ENCODE peak calls at places on chromosomes 12 and 14, in ten cellular contexts. One of them, this sample, is unnamed.

GRCh38 chr14:59463773-59464650 is 1.2 kb downstream of the GPR135 start:
- DNase-seq in osteocyte: no peak
- DNase-seq in NCI-H1105 treated with DMSO at 0.1 percent for 48 hours: peak
- DNase-seq in fibroblast of mammary gland: no peak
- DNase-seq in HepG2: no peak
- DNase-seq in RWPE1: no peak
- DNase-seq in IMR-90: no peak
- DNase-seq in posterior cingulate gyrus: no peak
- DNase-seq in left ventricle myocardium inferior: peak
- DNase-seq in NCI-H69: peak
- DNase-seq in this sample: peak

GRCh38 chr14:31449971-31450610 is 7.2 kb downstream of the DTD2 start:
- DNase-seq in osteocyte: no peak
- DNase-seq in NCI-H1105 treated with DMSO at 0.1 percent for 48 hours: peak
- DNase-seq in fibroblast of mammary gland: peak
- DNase-seq in HepG2: peak
- DNase-seq in RWPE1: peak
- DNase-seq in IMR-90: peak
- DNase-seq in posterior cingulate gyrus: no peak
- DNase-seq in left ventricle myocardium inferior: no peak
- DNase-seq in NCI-H69: peak
- DNase-seq in this sample: peak

GRCh38 chr12:90036641-90037040 is 328.0 kb upstream of the ATP2B1 start:
- DNase-seq in osteocyte: no peak
- DNase-seq in NCI-H1105 treated with DMSO at 0.1 percent for 48 hours: no peak
- DNase-seq in fibroblast of mammary gland: peak
- DNase-seq in HepG2: no peak
- DNase-seq in RWPE1: peak
- DNase-seq in IMR-90: peak
- DNase-seq in posterior cingulate gyrus: no peak
- DNase-seq in left ventricle myocardium inferior: no peak
- DNase-seq in NCI-H69: peak
- DNase-seq in this sample: peak

GRCh38 chr12:52519826-52520662 is at the start of gene KRT5:
- DNase-seq in osteocyte: peak
- DNase-seq in NCI-H1105 treated with DMSO at 0.1 percent for 48 hours: no peak
- DNase-seq in fibroblast of mammary gland: no peak
- DNase-seq in HepG2: no peak
- DNase-seq in RWPE1: peak
- DNase-seq in IMR-90: no peak
- DNase-seq in posterior cingulate gyrus: no peak
- DNase-seq in left ventricle myocardium inferior: no peak
- DNase-seq in NCI-H69: peak
- DNase-seq in this sample: no peak

GRCh38 chr12:12010277-12011031 is 60.3 kb upstream of the BCL2L14 start:
- DNase-seq in osteocyte: no peak
- DNase-seq in NCI-H1105 treated with DMSO at 0.1 percent for 48 hours: no peak
- DNase-seq in fibroblast of mammary gland: peak
- DNase-seq in HepG2: no peak
- DNase-seq in RWPE1: no peak
- DNase-seq in IMR-90: peak
- DNase-seq in posterior cingulate gyrus: peak
- DNase-seq in left ventricle myocardium inferior: peak
- DNase-seq in NCI-H69: no peak
- DNase-seq in this sample: peak

GRCh38 chr14:54172562-54172961 is 215.9 kb upstream of the BMP4 start:
- DNase-seq in osteocyte: no peak
- DNase-seq in NCI-H1105 treated with DMSO at 0.1 percent for 48 hours: no peak
- DNase-seq in fibroblast of mammary gland: no peak
- DNase-seq in HepG2: no peak
- DNase-seq in RWPE1: no peak
- DNase-seq in IMR-90: no peak
- DNase-seq in posterior cingulate gyrus: no peak
- DNase-seq in left ventricle myocardium inferior: no peak
- DNase-seq in NCI-H69: no peak
- DNase-seq in this sample: no peak

GRCh38 chr14:65223636-65224035 is 121.3 kb upstream of the MAX start:
- DNase-seq in osteocyte: no peak
- DNase-seq in NCI-H1105 treated with DMSO at 0.1 percent for 48 hours: no peak
- DNase-seq in fibroblast of mammary gland: no peak
- DNase-seq in HepG2: no peak
- DNase-seq in RWPE1: no peak
- DNase-seq in IMR-90: no peak
- DNase-seq in posterior cingulate gyrus: no peak
- DNase-seq in left ventricle myocardium inferior: no peak
- DNase-seq in NCI-H69: no peak
- DNase-seq in this sample: no peak

GRCh38 chr12:85782711-85783110 is 53.5 kb downstream of the RASSF9 start:
- DNase-seq in osteocyte: no peak
- DNase-seq in NCI-H1105 treated with DMSO at 0.1 percent for 48 hours: no peak
- DNase-seq in fibroblast of mammary gland: no peak
- DNase-seq in HepG2: no peak
- DNase-seq in RWPE1: no peak
- DNase-seq in IMR-90: no peak
- DNase-seq in posterior cingulate gyrus: no peak
- DNase-seq in left ventricle myocardium inferior: no peak
- DNase-seq in NCI-H69: peak
- DNase-seq in this sample: no peak

GRCh38 chr14:71467419-71467818 is 464.8 kb upstream of the RGS6 start:
- DNase-seq in osteocyte: no peak
- DNase-seq in NCI-H1105 treated with DMSO at 0.1 percent for 48 hours: no peak
- DNase-seq in fibroblast of mammary gland: peak
- DNase-seq in HepG2: no peak
- DNase-seq in RWPE1: no peak
- DNase-seq in IMR-90: no peak
- DNase-seq in posterior cingulate gyrus: no peak
- DNase-seq in left ventricle myocardium inferior: no peak
- DNase-seq in NCI-H69: no peak
- DNase-seq in this sample: no peak

GRCh38 chr12:7834701-7835100 is 38.0 kb downstream of the SLC2A14 start:
- DNase-seq in osteocyte: no peak
- DNase-seq in NCI-H1105 treated with DMSO at 0.1 percent for 48 hours: no peak
- DNase-seq in fibroblast of mammary gland: peak
- DNase-seq in HepG2: peak
- DNase-seq in RWPE1: no peak
- DNase-seq in IMR-90: no peak
- DNase-seq in posterior cingulate gyrus: no peak
- DNase-seq in left ventricle myocardium inferior: no peak
- DNase-seq in NCI-H69: no peak
- DNase-seq in this sample: peak

GRCh38 chr12:49865109-49865781 is 22.3 kb upstream of the BCDIN3D start:
- DNase-seq in osteocyte: no peak
- DNase-seq in NCI-H1105 treated with DMSO at 0.1 percent for 48 hours: no peak
- DNase-seq in fibroblast of mammary gland: no peak
- DNase-seq in HepG2: no peak
- DNase-seq in RWPE1: no peak
- DNase-seq in IMR-90: no peak
- DNase-seq in posterior cingulate gyrus: no peak
- DNase-seq in left ventricle myocardium inferior: no peak
- DNase-seq in NCI-H69: peak
- DNase-seq in this sample: no peak

GRCh38 chr12:121364657-121365265 is 12.6 kb upstream of the ANAPC5 start:
- DNase-seq in osteocyte: no peak
- DNase-seq in NCI-H1105 treated with DMSO at 0.1 percent for 48 hours: no peak
- DNase-seq in fibroblast of mammary gland: peak
- DNase-seq in HepG2: no peak
- DNase-seq in RWPE1: no peak
- DNase-seq in IMR-90: peak
- DNase-seq in posterior cingulate gyrus: no peak
- DNase-seq in left ventricle myocardium inferior: no peak
- DNase-seq in NCI-H69: peak
- DNase-seq in this sample: no peak

GRCh38 chr12:15001733-15002471 is 29.1 kb downstream of the PDE6H start:
- DNase-seq in osteocyte: no peak
- DNase-seq in NCI-H1105 treated with DMSO at 0.1 percent for 48 hours: peak
- DNase-seq in fibroblast of mammary gland: peak
- DNase-seq in HepG2: peak
- DNase-seq in RWPE1: no peak
- DNase-seq in IMR-90: peak
- DNase-seq in posterior cingulate gyrus: peak
- DNase-seq in left ventricle myocardium inferior: peak
- DNase-seq in NCI-H69: peak
- DNase-seq in this sample: peak

GRCh38 chr12:10716704-10717315 is 6.3 kb downstream of the YBX3 start:
- DNase-seq in osteocyte: peak
- DNase-seq in NCI-H1105 treated with DMSO at 0.1 percent for 48 hours: peak
- DNase-seq in fibroblast of mammary gland: peak
- DNase-seq in HepG2: no peak
- DNase-seq in RWPE1: peak
- DNase-seq in IMR-90: peak
- DNase-seq in posterior cingulate gyrus: peak
- DNase-seq in left ventricle myocardium inferior: peak
- DNase-seq in NCI-H69: peak
- DNase-seq in this sample: peak

This sample was measured in HCEC 1CT.